ENCODE peak calls at places on chromosomes 6 and 20, in six cellular contexts. B is IMR-90, M is HEK293T, D is K562, E is HepG2, Q is GM12878. X is an unnamed sample.

GRCh38 chr6:65538644-65539043 is 168.4 kb downstream of the EYS start:
- DNase-seq in B (no peak), Q (no peak), D (no peak), E (no peak), M (no peak), X (no peak)

GRCh38 chr6:36793296-36793912 is 45.8 kb downstream of the CPNE5 start:
- DNase-seq in D (no peak), B (no peak), M (no peak), E (no peak), Q (no peak), X (no peak)

GRCh38 chr6:84623956-84624680 is 140.3 kb downstream of the TBX18 start:
- DNase-seq in D (no peak), Q (no peak), M (no peak), B (peak; percentile 84), E (no peak), X (no peak)

GRCh38 chr6:88536056-88536455 is 369.9 kb upstream of the CNR1 start:
- DNase-seq in Q (no peak), B (no peak), D (no peak), E (no peak), M (no peak), X (no peak)

GRCh38 chr6:146891615-146892265 is 293.0 kb downstream of the ADGB start:
- DNase-seq in D (peak; percentile 63), Q (no peak), M (no peak), B (peak; percentile 57), E (no peak), X (no peak)

GRCh38 chr6:154542747-154543146 is 32.3 kb upstream of the CNKSR3 start:
- DNase-seq in B (no peak), E (no peak), D (no peak), Q (no peak), M (no peak), X (no peak)

GRCh38 chr6:46781478-46782378 is 11.5 kb upstream of the MEP1A start:
- DNase-seq in D (peak; percentile 69), E (peak; percentile 67), B (peak; percentile 50), M (peak; percentile 40), Q (no peak), X (peak; percentile 60)

GRCh38 chr6:37524025-37524647 is 24.4 kb upstream of the CCDC167 start:
- DNase-seq in D (no peak), B (peak; percentile 64), Q (no peak), M (no peak), E (no peak), X (no peak)

GRCh38 chr20:6692566-6693168 is 74.8 kb upstream of the BMP2 start:
- DNase-seq in E (no peak), M (no peak), B (no peak), D (no peak), Q (no peak), X (no peak)

GRCh38 chr6:26272171-26272631 is 92.8 kb upstream of the BTN3A2 start:
- DNase-seq in Q (no peak), E (no peak), D (no peak), B (no peak), M (no peak), X (no peak)

GRCh38 chr6:159461266-159461665 is 231.8 kb downstream of the SOD2 start:
- DNase-seq in E (no peak), Q (no peak), D (no peak), M (no peak), B (no peak), X (no peak)

GRCh38 chr20:47296950-47297349 is 59.5 kb downstream of the ZMYND8 start:
- DNase-seq in M (no peak), B (no peak), E (no peak), Q (no peak), D (peak; percentile 41), X (peak; percentile 44)

GRCh38 chr6:14393910-14394309 is 276.3 kb downstream of the CD83 start:
- DNase-seq in Q (no peak), M (no peak), E (no peak), D (no peak), B (no peak), X (no peak)

GRCh38 chr20:63577317-63577894 is 3.4 kb upstream of the HELZ2 start:
- DNase-seq in D (no peak), E (no peak), B (no peak), M (no peak), Q (no peak), X (no peak)

GRCh38 chr6:151322570-151322969 is 68.8 kb downstream of the ZBTB2 start:
- DNase-seq in D (peak; percentile 19), Q (no peak), B (no peak), M (no peak), E (peak; percentile 45), X (no peak)

GRCh38 chr6:148157841-148158240 is 184.8 kb upstream of the SASH1 start:
- DNase-seq in B (no peak), D (no peak), M (no peak), Q (no peak), E (no peak), X (no peak)

GRCh38 chr20:58634121-58634817 is 16.8 kb upstream of the STX16 start:
- DNase-seq in Q (no peak), M (no peak), D (no peak), E (no peak), B (peak; percentile 92), X (no peak)

GRCh38 chr20:38790210-38791053 is 15.1 kb upstream of the PPP1R16B start:
- DNase-seq in Q (no peak), M (peak; percentile 73), B (peak; percentile 38), E (peak; percentile 47), D (peak; percentile 79), X (peak; percentile 73)

GRCh38 chr6:43912598-43913387 is 142.8 kb downstream of the VEGFA start:
- DNase-seq in B (no peak), E (peak; percentile 69), M (no peak), D (no peak), Q (no peak), X (no peak)

GRCh38 chr6:121748376-121748775 is 312.9 kb downstream of the GJA1 start:
- DNase-seq in D (no peak), Q (no peak), B (peak; percentile 64), E (no peak), M (no peak), X (no peak)

GRCh38 chr20:48460681-48461080 is 367.1 kb downstream of the PREX1 start:
- DNase-seq in Q (no peak), M (no peak), E (no peak), D (no peak), B (no peak), X (no peak)

GRCh38 chr6:33875696-33876095 is 71.9 kb upstream of the MLN start:
- DNase-seq in B (no peak), M (no peak), E (no peak), D (no peak), Q (no peak), X (no peak)

GRCh38 chr6:93021235-93021909 is 398.0 kb downstream of the EPHA7 start:
- DNase-seq in Q (no peak), D (no peak), B (no peak), M (no peak), E (no peak), X (no peak)

GRCh38 chr6:160510199-160510598 is 153.9 kb downstream of the LPA start:
- DNase-seq in D (peak; percentile 55), E (no peak), Q (no peak), B (peak; percentile 60), M (no peak), X (peak; percentile 38)

GRCh38 chr20:25014816-25015215 is 22.3 kb upstream of the APMAP start:
- DNase-seq in E (no peak), Q (no peak), B (no peak), D (no peak), M (no peak), X (no peak)

GRCh38 chr6:134741193-134741521 is 208.7 kb downstream of the ALDH8A1 start:
- DNase-seq in B (no peak), Q (no peak), M (peak; percentile 42), E (no peak), D (no peak), X (no peak)

GRCh38 chr6:166813461-166813860 is 142.9 kb downstream of the RNASET2 start:
- DNase-seq in Q (no peak), D (no peak), M (no peak), B (no peak), E (no peak), X (no peak)

DNA sequence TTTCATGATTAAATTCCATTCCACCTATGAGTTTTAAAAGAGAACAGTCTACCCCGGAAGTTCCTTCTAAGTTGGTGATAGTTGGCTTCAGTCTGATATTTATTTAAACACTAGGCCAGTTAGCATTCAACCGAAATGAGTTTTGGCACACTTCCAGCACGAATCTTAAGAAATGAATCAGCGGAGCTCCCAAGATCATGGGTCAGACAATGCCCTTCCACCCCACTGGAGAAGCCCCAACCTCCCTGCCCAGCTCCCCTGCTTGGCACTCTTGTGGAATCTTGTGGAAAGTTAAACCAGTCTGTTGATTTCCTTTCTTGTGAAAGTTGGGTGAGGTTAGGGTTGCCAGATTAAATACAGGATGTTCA is 64.3 kb downstream of the MKKS start:
- DNase-seq in M (no peak), D (peak; percentile 4), B (peak; percentile 37), E (no peak), Q (no peak), X (peak; percentile 82)
- TF ChIP-seq BHLHE40 in M (no peak), D (no peak), B (no peak), E (no peak), Q (no peak), X (no peak)

DNA sequence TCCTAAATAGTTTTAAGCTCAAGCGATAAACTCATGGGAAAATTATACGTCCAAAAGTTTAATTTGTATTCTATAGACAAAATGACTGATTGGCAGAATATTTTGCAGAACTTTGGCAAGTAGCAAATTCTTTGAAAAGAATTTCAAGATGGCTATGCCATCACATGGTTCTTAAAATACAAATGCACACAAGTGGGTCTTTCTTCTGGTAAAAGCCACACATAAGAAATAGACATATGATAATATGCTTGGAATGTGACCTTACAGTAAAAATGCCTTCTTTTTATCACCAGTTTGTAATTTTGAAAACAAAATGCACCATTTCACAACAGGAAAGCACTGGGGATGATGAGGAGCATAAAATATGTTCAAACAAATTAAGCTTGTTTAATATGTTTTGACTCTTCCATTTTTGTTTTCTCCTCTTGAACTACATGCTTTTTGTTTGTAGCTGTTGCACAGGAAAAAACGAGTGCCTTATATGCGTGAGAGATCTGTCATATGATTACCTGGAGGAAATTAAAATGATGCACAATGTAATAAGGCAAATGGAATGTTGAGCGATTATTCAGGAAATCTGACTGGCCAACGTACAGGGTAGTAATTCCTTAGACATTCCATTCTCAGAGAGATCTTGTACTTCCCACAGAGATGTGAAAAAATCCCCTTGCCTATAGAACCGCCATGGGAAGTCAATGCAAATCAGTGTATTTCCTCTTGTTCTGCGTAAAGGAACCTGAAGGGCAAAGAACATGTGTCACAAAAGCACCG is 911.7 kb downstream of the TFAP2A start:
- DNase-seq in M (no peak), E (no peak), B (peak; percentile 82), D (no peak), Q (no peak), X (no peak)
- TF ChIP-seq BHLHE40 in M (no peak), E (no peak), B (no peak), D (no peak), Q (no peak), X (no peak)

GRCh38 chr20:699811-700338 is 24.3 kb upstream of the SCRT2 start:
- DNase-seq in Q (no peak), M (no peak), B (no peak), D (peak; percentile 24), E (no peak), X (no peak)
- TF ChIP-seq BHLHE40 in Q (no peak), M (no peak), B (no peak), D (no peak), E (no peak), X (no peak)

DNA sequence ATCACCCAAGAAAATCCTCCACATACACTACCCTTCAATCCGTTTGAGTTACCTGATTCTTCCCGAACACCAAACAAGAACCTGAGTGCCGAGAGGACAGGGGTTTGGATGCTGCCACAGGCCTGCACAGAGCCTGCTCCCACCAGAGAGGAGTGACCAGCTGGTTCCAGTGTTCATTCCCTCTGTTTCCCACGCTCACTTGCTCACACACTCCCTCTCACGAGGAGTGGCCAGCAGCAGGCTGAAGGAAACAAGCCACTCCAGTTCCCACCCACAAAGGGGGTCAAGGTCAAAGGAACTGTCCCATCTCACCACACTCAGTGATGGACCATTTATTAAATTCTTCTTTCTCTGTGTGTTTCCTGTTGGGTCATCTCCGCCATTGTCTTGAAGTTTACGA is 97.2 kb upstream of the SNX9 start:
- DNase-seq in E (no peak), Q (no peak), D (no peak), M (no peak), B (no peak), X (no peak)
- TF ChIP-seq BHLHE40 in E (no peak), Q (no peak), D (no peak), M (no peak), B (no peak), X (no peak)

X was measured in A549.